ENCODE peak calls at places on chromosomes 5 and 9, in five cellular contexts. V is AG04449, Q is cardiac muscle cell, U is DND-41, J is progenitor cell of endocrine pancreas. K is an unnamed sample.

GRCh38 chr5:173456751-173457171 is 128.5 kb upstream of the STC2 start:
- DNase-seq in V (no peak), Q (no peak), U (peak; percentile 89), J (no peak), K (no peak)

GRCh38 chr9:136577941-136578619 is 32.2 kb upstream of the NOTCH1 start:
- DNase-seq in V (no peak), Q (no peak), U (peak; percentile 44), J (no peak), K (no peak)

GRCh38 chr5:9188131-9188530 is 357.7 kb downstream of the SEMA5A start:
- DNase-seq in V (peak; percentile 65), Q (no peak), U (peak; percentile 39), J (no peak), K (no peak)

GRCh38 chr9:86700601-86701000 is 246.7 kb downstream of the GAS1 start:
- DNase-seq in V (no peak), Q (no peak), U (no peak), J (no peak), K (no peak)

GRCh38 chr5:122064992-122065391 is 13.1 kb downstream of the LOX start:
- DNase-seq in V (no peak), Q (no peak), U (no peak), J (no peak), K (no peak)

GRCh38 chr5:93503598-93504067 is 77.4 kb downstream of the NR2F1-AS1 start:
- DNase-seq in V (peak; percentile 89), Q (no peak), U (no peak), J (no peak), K (no peak)

GRCh38 chr9:70802206-70802605 is 319.2 kb downstream of the TRPM3 start:
- DNase-seq in V (peak; percentile 37), Q (no peak), U (no peak), J (no peak), K (no peak)

GRCh38 chr9:131276891-131277672 is 772 bp upstream of the FAM78A start:
- DNase-seq in V (no peak), Q (peak; percentile 53), U (peak; percentile 51), J (no peak), K (no peak)

GRCh38 chr9:23611874-23612273 is 214.2 kb downstream of the ELAVL2 start:
- DNase-seq in V (no peak), Q (no peak), U (no peak), J (no peak), K (no peak)

GRCh38 chr5:140255460-140256157 is 47.3 kb downstream of the PFDN1 start:
- DNase-seq in V (no peak), Q (no peak), U (no peak), J (no peak), K (no peak)

GRCh38 chr9:89923174-89923573 is 318.4 kb downstream of the GADD45G start:
- DNase-seq in V (no peak), Q (no peak), U (no peak), J (no peak), K (no peak)

GRCh38 chr9:86034863-86035734 is 64.3 kb downstream of the GOLM1 start:
- DNase-seq in V (no peak), Q (peak; percentile 65), U (no peak), J (no peak), K (peak; percentile 72)

GRCh38 chr9:133089271-133089671 is 27.5 kb downstream of the CEL start:
- DNase-seq in V (no peak), Q (peak; percentile 14), U (peak; percentile 20), J (no peak), K (no peak)

GRCh38 chr5:91072891-91073290 is 310.2 kb downstream of the ARRDC3 start:
- DNase-seq in V (peak; percentile 23), Q (peak; percentile 28), U (no peak), J (no peak), K (no peak)

GRCh38 chr9:98796364-98797101 is at the start of gene ANKS6:
- DNase-seq in V (no peak), Q (peak; percentile 90), U (peak; percentile 65), J (peak; percentile 91), K (peak; percentile 89)

GRCh38 chr9:75265525-75265972 is 177.2 kb downstream of the OSTF1 start:
- DNase-seq in V (no peak), Q (peak; percentile 69), U (peak; percentile 49), J (peak; percentile 38), K (peak; percentile 50)

GRCh38 chr5:1444361-1445189 is 665 bp downstream of the SLC6A3 start:
- DNase-seq in V (no peak), Q (no peak), U (no peak), J (no peak), K (no peak)

GRCh38 chr9:127457191-127457878 is 6.0 kb downstream of the LRSAM1 start:
- DNase-seq in V (no peak), Q (no peak), U (no peak), J (no peak), K (no peak)

GRCh38 chr9:127458921-127459320 is 7.6 kb downstream of the LRSAM1 start:
- DNase-seq in V (no peak), Q (no peak), U (no peak), J (no peak), K (no peak)

GRCh38 chr9:127452481-127453092 is 1.3 kb downstream of the LRSAM1 start:
- DNase-seq in V (no peak), Q (peak; percentile 57), U (no peak), J (no peak), K (no peak)

GRCh38 chr9:127451681-127452480 is 571 bp downstream of the LRSAM1 start:
- DNase-seq in V (no peak), Q (peak; percentile 57), U (peak; percentile 53), J (peak; percentile 30), K (peak; percentile 40)

DNA sequence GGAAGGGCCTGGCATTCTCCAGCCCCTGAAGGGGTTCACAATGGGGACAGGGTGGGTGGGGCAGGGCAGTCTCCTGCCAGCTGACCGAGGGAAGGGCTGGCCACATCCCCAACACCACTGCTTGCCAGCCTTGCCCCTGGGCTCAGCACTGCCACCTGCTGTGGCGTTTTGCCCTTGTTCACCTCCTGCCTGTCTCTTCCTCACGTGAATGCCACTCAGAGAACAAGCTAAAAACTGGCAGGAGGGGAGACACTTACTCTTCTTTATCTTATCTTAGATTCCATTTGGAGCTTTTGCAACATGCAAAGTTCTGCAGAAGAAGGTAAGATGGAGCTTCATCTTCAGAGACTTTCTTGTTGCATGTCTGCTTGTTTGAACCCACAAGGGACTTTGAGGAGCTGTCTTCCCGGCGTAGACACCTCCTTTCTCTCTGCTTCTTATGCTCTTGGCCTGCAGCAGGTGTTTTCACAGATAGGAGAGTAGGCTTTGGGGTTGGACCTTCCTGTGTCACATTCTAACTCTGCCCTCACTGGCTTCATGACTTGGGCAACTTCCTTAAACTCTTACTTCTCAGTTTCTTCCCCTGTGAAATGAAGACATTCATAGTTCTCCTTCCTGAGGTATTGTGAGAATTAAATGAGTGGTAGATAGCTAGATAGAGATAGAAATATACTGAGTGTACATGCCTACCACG is 4.1 kb downstream of the LRSAM1 start:
- DNase-seq in V (no peak), Q (no peak), U (no peak), J (no peak), K (no peak)
- TF ChIP-seq CTCF in V (peak; percentile 12), Q (peak; percentile 18), U (peak; percentile 52), J (no peak), K (no peak)

DNA sequence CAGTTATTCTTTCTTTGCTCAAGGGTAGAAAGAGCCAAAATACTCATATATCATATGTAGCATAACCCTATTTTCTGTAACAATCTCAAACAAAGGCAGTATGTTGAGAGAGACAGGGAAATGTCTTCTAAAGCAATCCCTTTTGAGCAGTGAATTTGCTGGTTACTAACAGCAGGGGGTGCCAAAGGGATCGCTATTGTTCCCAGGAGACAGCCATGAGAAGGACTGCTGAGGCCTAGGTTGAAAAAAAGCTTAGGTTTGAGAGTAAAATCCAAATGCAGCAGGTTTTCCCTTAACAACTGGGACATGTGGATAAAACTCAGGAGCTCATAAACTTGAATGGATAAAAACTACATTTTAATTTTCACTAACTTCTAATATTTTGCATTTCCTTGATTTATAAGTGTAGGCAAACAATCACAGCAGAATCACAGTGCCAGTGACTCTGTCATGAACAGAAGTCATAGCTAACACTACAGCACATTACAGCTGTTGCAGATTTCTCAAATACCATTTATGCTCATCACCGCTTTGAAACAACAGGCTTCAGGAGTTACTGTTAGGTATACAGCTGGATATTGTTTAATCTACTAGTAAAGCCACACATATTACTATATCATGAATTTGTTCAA is 148.4 kb downstream of the MAPKAP1 start:
- DNase-seq in V (no peak), Q (peak; percentile 80), U (peak; percentile 63), J (peak; percentile 41), K (peak; percentile 46)
- TF ChIP-seq CTCF in V (peak; percentile 74), Q (peak; percentile 86), U (peak; percentile 81), J (peak; percentile 85), K (peak; percentile 74)

GRCh38 chr5:146706321-146706972 is 172.1 kb downstream of the PPP2R2B start:
- DNase-seq in V (no peak), Q (no peak), U (peak; percentile 12), J (no peak), K (no peak)
- TF ChIP-seq CTCF in V (no peak), Q (no peak), U (peak; percentile 41), J (no peak), K (no peak)

DNA sequence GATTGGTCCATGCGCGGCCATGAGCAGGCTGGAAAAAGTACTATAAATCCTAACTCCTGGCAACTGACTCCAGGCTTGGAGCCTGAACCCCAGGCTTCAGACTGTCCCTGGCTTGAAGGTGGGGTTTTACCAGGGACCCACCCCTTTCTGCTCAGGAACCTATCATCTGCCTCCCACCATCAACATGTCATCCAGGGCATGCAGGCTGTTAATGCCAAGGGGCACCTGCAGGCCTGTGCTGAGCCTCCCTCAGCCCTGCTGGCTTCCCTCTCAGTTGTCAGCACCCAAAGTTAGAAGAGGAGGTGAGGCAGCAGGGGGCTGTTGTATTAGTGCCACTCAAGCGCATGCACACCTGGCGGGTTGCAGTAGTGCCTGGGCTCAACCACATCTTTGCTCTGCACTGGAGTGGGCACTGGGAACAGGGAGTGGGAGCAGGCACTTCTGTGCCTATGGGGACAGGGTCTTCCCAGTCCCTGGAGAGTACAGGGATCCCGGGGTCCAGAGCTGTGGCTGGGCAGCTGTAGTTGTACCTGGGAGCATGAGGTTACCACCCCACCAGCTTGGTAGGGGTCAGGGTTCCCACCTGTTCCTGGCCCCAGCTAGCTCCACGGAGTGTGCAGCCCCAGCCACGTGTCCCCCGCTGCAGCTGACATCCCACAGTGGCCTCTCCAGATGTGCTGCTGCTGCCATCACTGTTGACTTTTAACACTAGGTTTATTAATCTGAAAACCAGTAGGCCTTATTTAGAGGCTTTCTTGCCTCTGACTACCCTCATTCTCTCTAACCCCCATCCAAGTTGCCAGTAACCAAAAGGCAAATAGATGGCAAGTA is 306.2 kb upstream of the RIOK2 start:
- DNase-seq in V (no peak), Q (no peak), U (no peak), J (no peak), K (no peak)
- TF ChIP-seq CTCF in V (no peak), Q (no peak), U (no peak), J (no peak), K (no peak)

DNA sequence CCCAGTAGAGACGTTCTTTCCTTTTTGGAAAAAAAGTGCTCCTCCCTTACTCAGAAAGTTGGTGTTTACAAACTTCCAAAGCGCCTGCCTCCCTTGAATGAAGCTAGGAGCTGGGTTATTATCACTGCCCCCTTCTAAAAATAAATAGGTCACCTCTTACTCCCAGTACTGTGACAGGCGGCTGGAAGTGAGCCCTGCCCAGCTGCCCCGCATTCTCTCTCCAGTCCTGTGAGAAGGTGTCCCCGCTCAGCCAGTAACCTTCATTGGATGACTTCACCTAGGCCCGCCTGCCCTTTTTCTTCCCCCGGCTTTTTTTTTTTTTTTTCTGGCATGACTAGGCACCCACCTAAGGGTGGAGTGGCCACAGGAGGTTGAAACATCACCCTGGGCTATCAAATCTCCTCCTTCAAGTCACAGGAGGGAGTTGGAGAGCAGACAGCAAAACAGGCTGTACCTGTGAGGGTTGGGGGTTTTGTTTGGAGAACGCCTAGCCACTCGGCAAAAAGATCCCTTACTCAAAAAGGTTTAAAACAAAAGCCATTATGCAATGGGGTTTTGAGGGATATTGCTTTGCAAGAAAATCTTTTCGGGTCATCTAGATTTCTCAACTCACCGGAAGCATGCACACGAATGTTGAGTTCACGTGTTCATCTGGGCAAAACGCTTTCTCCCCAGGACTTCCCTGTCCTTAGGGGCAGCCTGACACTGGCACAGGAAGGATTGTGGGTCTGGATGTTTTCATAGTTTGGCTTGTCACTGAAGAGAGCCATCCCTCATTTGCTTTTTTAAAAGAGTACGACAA is 43.3 kb upstream of the ZNF622 start:
- DNase-seq in V (no peak), Q (peak; percentile 89), U (no peak), J (no peak), K (no peak)
- TF ChIP-seq CTCF in V (no peak), Q (no peak), U (no peak), J (no peak), K (no peak)

K was measured in glutamatergic neuron.